ENCODE peak calls at places on chromosomes 12 and 14, in four cellular contexts. One of them, this sample, is unnamed.

GRCh38 chr12:93387780-93388179 is 10.1 kb downstream of the NUDT4 start:
- DNase-seq in H1: no peak
- DNase-seq in H9: no peak
- DNase-seq in trophoblast cell: no peak
- DNase-seq in this sample: no peak

GRCh38 chr14:76101980-76102379 is 49.7 kb upstream of the GPATCH2L start:
- DNase-seq in H1: no peak
- DNase-seq in trophoblast cell: no peak
- DNase-seq in H9: no peak
- DNase-seq in this sample: no peak

GRCh38 chr14:39102265-39102968 is 618 bp downstream of the SEC23A start:
- DNase-seq in H9: no peak
- DNase-seq in trophoblast cell: peak; percentile 72
- DNase-seq in H1: no peak
- DNase-seq in this sample: peak; percentile 61

GRCh38 chr14:55427439-55427838 is 13.0 kb downstream of the TBPL2 start:
- DNase-seq in trophoblast cell: peak; percentile 98
- DNase-seq in H1: no peak
- DNase-seq in H9: no peak
- DNase-seq in this sample: peak; percentile 83

GRCh38 chr12:131677699-131678098 is 33.2 kb upstream of the SFSWAP start:
- DNase-seq in trophoblast cell: no peak
- DNase-seq in H9: no peak
- DNase-seq in H1: no peak
- DNase-seq in this sample: no peak

GRCh38 chr12:6476496-6476895 is 6.0 kb upstream of the VAMP1 start:
- DNase-seq in trophoblast cell: peak; percentile 58
- DNase-seq in H1: no peak
- DNase-seq in H9: no peak
- DNase-seq in this sample: no peak

GRCh38 chr14:93013368-93013719 is 90.4 kb downstream of the CHGA start:
- DNase-seq in trophoblast cell: no peak
- DNase-seq in H1: no peak
- DNase-seq in H9: no peak
- DNase-seq in this sample: no peak

GRCh38 chr14:105894978-105895881 is 368.8 kb downstream of the TMEM121 start:
- DNase-seq in H1: no peak
- DNase-seq in H9: no peak
- DNase-seq in trophoblast cell: no peak
- DNase-seq in this sample: no peak

GRCh38 chr12:9361879-9362326 is 153.7 kb upstream of the PZP start:
- DNase-seq in H9: peak; percentile 24
- DNase-seq in H1: no peak
- DNase-seq in trophoblast cell: no peak
- DNase-seq in this sample: no peak

GRCh38 chr12:22635812-22636211 is 10.8 kb downstream of the ETNK1 start:
- DNase-seq in trophoblast cell: no peak
- DNase-seq in H9: no peak
- DNase-seq in H1: no peak
- DNase-seq in this sample: peak; percentile 23

GRCh38 chr12:47226199-47226598 is 146.4 kb upstream of the AMIGO2 start:
- DNase-seq in trophoblast cell: no peak
- DNase-seq in H9: no peak
- DNase-seq in H1: peak; percentile 40
- DNase-seq in this sample: peak; percentile 44

GRCh38 chr14:65238456-65238855 is 136.1 kb upstream of the MAX start:
- DNase-seq in trophoblast cell: peak; percentile 85
- DNase-seq in H9: no peak
- DNase-seq in H1: no peak
- DNase-seq in this sample: peak; percentile 82

GRCh38 chr14:105460116-105460515 is 14.5 kb upstream of the CRIP2 start:
- DNase-seq in H9: no peak
- DNase-seq in H1: no peak
- DNase-seq in trophoblast cell: no peak
- DNase-seq in this sample: no peak

GRCh38 chr12:59927041-59927440 is 331.2 kb downstream of the SLC16A7 start:
- DNase-seq in H9: no peak
- DNase-seq in H1: no peak
- DNase-seq in trophoblast cell: no peak
- DNase-seq in this sample: no peak

GRCh38 chr12:130014485-130014807 is 110.6 kb upstream of the TMEM132D start:
- DNase-seq in trophoblast cell: no peak
- DNase-seq in H9: peak; percentile 71
- DNase-seq in H1: peak; percentile 68
- DNase-seq in this sample: peak; percentile 57

GRCh38 chr12:2094597-2094996 is 41.8 kb downstream of the CACNA1C start:
- DNase-seq in H1: no peak
- DNase-seq in trophoblast cell: no peak
- DNase-seq in H9: no peak
- DNase-seq in this sample: no peak

GRCh38 chr12:96850676-96851075 is 56.4 kb upstream of the NEDD1 start:
- DNase-seq in H9: no peak
- DNase-seq in H1: no peak
- DNase-seq in trophoblast cell: no peak
- DNase-seq in this sample: peak; percentile 45

GRCh38 chr14:75389679-75390078 is 38.1 kb upstream of the JDP2 start:
- DNase-seq in H1: no peak
- DNase-seq in trophoblast cell: no peak
- DNase-seq in H9: no peak
- DNase-seq in this sample: no peak

GRCh38 chr14:89304972-89305703 is 111.9 kb downstream of the FOXN3 start:
- DNase-seq in H9: no peak
- DNase-seq in H1: no peak
- DNase-seq in trophoblast cell: peak; percentile 28
- DNase-seq in this sample: peak; percentile 58

GRCh38 chr12:33536431-33536830 is 96.8 kb upstream of the SYT10 start:
- DNase-seq in trophoblast cell: no peak
- DNase-seq in H9: no peak
- DNase-seq in H1: no peak
- DNase-seq in this sample: no peak

GRCh38 chr12:57592551-57593165 is 1.7 kb downstream of the PIP4K2C start:
- DNase-seq in H1: no peak
- DNase-seq in trophoblast cell: no peak
- DNase-seq in H9: no peak
- DNase-seq in this sample: no peak

GRCh38 chr14:75242546-75243273 is 35.9 kb upstream of the FOS start:
- DNase-seq in trophoblast cell: no peak
- DNase-seq in H9: no peak
- DNase-seq in H1: no peak
- DNase-seq in this sample: no peak

GRCh38 chr14:39055786-39056474 is 47.1 kb downstream of the SEC23A start:
- DNase-seq in trophoblast cell: no peak
- DNase-seq in H1: no peak
- DNase-seq in H9: no peak
- DNase-seq in this sample: peak; percentile 36

GRCh38 chr12:22986997-22987396 is 362.0 kb downstream of the ETNK1 start:
- DNase-seq in trophoblast cell: peak; percentile 29
- DNase-seq in H1: no peak
- DNase-seq in H9: no peak
- DNase-seq in this sample: no peak

GRCh38 chr14:84435820-84436326 is 1094.1 kb upstream of the FLRT2 start:
- DNase-seq in trophoblast cell: no peak
- DNase-seq in H1: no peak
- DNase-seq in H9: no peak
- DNase-seq in this sample: no peak

GRCh38 chr12:109987615-109988014 is 8.6 kb downstream of the GIT2 start:
- DNase-seq in H9: no peak
- DNase-seq in trophoblast cell: peak; percentile 70
- DNase-seq in H1: no peak
- DNase-seq in this sample: no peak

GRCh38 chr12:96447256-96447655 is 42.1 kb upstream of the CFAP54 start:
- DNase-seq in H1: no peak
- DNase-seq in H9: no peak
- DNase-seq in trophoblast cell: no peak
- DNase-seq in this sample: no peak

GRCh38 chr12:7935773-7936581 is at the start of gene SLC2A3:
- DNase-seq in H1: peak; percentile 76
- DNase-seq in trophoblast cell: peak; percentile 58
- DNase-seq in H9: peak; percentile 88
- DNase-seq in this sample: peak; percentile 97

GRCh38 chr12:59067068-59067467 is 146.8 kb upstream of the LRIG3 start:
- DNase-seq in trophoblast cell: peak; percentile 28
- DNase-seq in H9: no peak
- DNase-seq in H1: no peak
- DNase-seq in this sample: peak; percentile 51

GRCh38 chr12:8698132-8698829 is 490 bp downstream of the RIMKLB start:
- DNase-seq in H9: peak; percentile 78
- DNase-seq in trophoblast cell: peak; percentile 55
- DNase-seq in H1: peak; percentile 78
- DNase-seq in this sample: peak; percentile 81

GRCh38 chr12:132152411-132152821 is 8.2 kb downstream of the NOC4L start:
- DNase-seq in H1: no peak
- DNase-seq in H9: no peak
- DNase-seq in trophoblast cell: no peak
- DNase-seq in this sample: no peak

GRCh38 chr12:80701388-80701787 is 6.0 kb upstream of the MYF6 start:
- DNase-seq in trophoblast cell: no peak
- DNase-seq in H9: no peak
- DNase-seq in H1: no peak
- DNase-seq in this sample: no peak

GRCh38 chr14:87508333-87508732 is 484.6 kb downstream of the GALC start:
- DNase-seq in H9: no peak
- DNase-seq in trophoblast cell: no peak
- DNase-seq in H1: no peak
- DNase-seq in this sample: no peak

GRCh38 chr14:96126783-96127271 is 77.8 kb upstream of the BDKRB2 start:
- DNase-seq in H1: no peak
- DNase-seq in H9: no peak
- DNase-seq in trophoblast cell: no peak
- DNase-seq in this sample: no peak

GRCh38 chr12:127284021-127284420 is 982.9 kb upstream of the TMEM132C start:
- DNase-seq in H1: no peak
- DNase-seq in H9: no peak
- DNase-seq in trophoblast cell: no peak
- DNase-seq in this sample: no peak

GRCh38 chr12:127282786-127283565 is 984.0 kb upstream of the TMEM132C start:
- DNase-seq in H9: no peak
- DNase-seq in H1: no peak
- DNase-seq in trophoblast cell: no peak
- DNase-seq in this sample: no peak

GRCh38 chr12:127286281-127286680 is 980.7 kb upstream of the TMEM132C start:
- DNase-seq in trophoblast cell: no peak
- DNase-seq in H9: no peak
- DNase-seq in H1: no peak
- DNase-seq in this sample: no peak

GRCh38 chr12:127287256-127287655 is 979.7 kb upstream of the TMEM132C start:
- DNase-seq in H1: no peak
- DNase-seq in trophoblast cell: no peak
- DNase-seq in H9: peak; percentile 9
- DNase-seq in this sample: no peak

GRCh38 chr12:127284870-127285431 is 982.0 kb upstream of the TMEM132C start:
- DNase-seq in trophoblast cell: no peak
- DNase-seq in H9: no peak
- DNase-seq in H1: no peak
- DNase-seq in this sample: no peak
- H2BK120ac ChIP-seq in trophoblast cell: no peak overlapping the region
- H2BK120ac ChIP-seq in H9: no peak overlapping the region
- H2BK120ac ChIP-seq in H1: no peak overlapping the region
- H2BK120ac ChIP-seq in this sample: no peak overlapping the region

DNA sequence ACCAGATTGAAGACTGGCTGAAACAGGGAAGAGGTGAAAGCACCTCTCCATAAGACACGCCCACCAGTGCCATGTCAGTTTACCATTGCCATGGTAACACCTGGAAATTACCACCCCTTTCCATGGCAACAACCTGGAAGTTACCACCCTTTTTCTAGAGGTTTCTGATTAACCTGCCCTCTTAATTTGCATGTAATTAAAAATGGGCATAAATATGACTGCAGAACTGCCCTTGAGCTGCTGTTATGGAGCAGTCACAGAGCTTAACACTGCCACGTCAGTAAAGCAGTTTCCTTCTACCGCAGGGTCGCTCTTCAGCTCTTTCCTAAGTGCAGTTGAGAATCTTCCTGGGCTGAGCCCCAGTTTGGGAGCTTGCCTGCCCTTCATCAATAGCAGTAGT is 55.2 kb downstream of the RASSF3 start:
- DNase-seq in H9: peak; percentile 61
- DNase-seq in trophoblast cell: no peak
- DNase-seq in H1: peak; percentile 62
- DNase-seq in this sample: peak; percentile 82
- H3K79me2 ChIP-seq in H9: peaks cover 12% of the 10 kb centered on the region
- H3K79me2 ChIP-seq in trophoblast cell: peaks cover 1% of the 10 kb centered on the region
- H3K79me2 ChIP-seq in H1: peaks cover 11% of the 10 kb centered on the region
- H3K79me2 ChIP-seq in this sample: peaks cover 31% of the 10 kb centered on the region

GRCh38 chr12:14367097-14367661 is 1.7 kb downstream of the ATF7IP start:
- DNase-seq in H1: no peak
- DNase-seq in H9: no peak
- DNase-seq in trophoblast cell: peak; percentile 85
- DNase-seq in this sample: no peak
- H3K18ac ChIP-seq in H1: no peak overlapping the region
- H3K18ac ChIP-seq in H9: no peak overlapping the region
- H3K18ac ChIP-seq in trophoblast cell: no peak overlapping the region
- H3K18ac ChIP-seq in this sample: no peak overlapping the region

GRCh38 chr12:89731614-89732013 is 23.0 kb upstream of the ATP2B1 start:
- DNase-seq in H9: no peak
- DNase-seq in H1: no peak
- DNase-seq in trophoblast cell: peak; percentile 39
- DNase-seq in this sample: no peak
- H2BK120ac ChIP-seq in H9: no peak overlapping the region
- H2BK120ac ChIP-seq in H1: no peak overlapping the region
- H2BK120ac ChIP-seq in trophoblast cell: no peak overlapping the region
- H2BK120ac ChIP-seq in this sample: no peak overlapping the region

DNA sequence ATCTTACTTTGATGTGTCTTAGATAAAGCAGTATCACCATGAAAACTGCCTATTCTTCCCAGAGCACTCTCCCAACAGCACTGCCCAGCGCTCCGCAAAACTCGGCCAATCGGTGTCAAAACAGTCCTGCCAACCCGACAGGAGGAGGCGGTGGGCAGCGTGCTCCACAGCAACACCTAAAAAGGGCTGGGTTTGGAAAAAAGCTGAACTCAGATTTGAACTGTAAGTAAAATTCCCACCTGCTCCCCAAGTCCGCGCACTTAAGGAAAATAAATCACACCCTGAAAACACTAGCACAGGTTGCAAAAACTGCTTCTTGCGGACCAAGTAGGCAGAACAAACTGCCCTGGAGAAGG is 720 bp downstream of the IPO8 start:
- DNase-seq in H1: peak; percentile 54
- DNase-seq in trophoblast cell: peak; percentile 51
- DNase-seq in H9: peak; percentile 67
- DNase-seq in this sample: peak; percentile 67
- H3K79me2 ChIP-seq in H1: no peaks in the 10 kb centered on the region
- H3K79me2 ChIP-seq in trophoblast cell: peaks cover 5% of the 10 kb centered on the region
- H3K79me2 ChIP-seq in H9: peaks cover 2% of the 10 kb centered on the region
- H3K79me2 ChIP-seq in this sample: peaks cover 3% of the 10 kb centered on the region

GRCh38 chr14:25118671-25119070 is 68.7 kb upstream of the STXBP6 start:
- DNase-seq in trophoblast cell: no peak
- DNase-seq in H1: no peak
- DNase-seq in H9: no peak
- DNase-seq in this sample: no peak

GRCh38 chr14:25122188-25122587 is 72.2 kb upstream of the STXBP6 start:
- DNase-seq in H1: no peak
- DNase-seq in H9: no peak
- DNase-seq in trophoblast cell: no peak
- DNase-seq in this sample: no peak

GRCh38 chr14:25121342-25122129 is 71.6 kb upstream of the STXBP6 start:
- DNase-seq in trophoblast cell: peak; percentile 31
- DNase-seq in H1: no peak
- DNase-seq in H9: no peak
- DNase-seq in this sample: peak; percentile 38

GRCh38 chr14:25122843-25123242 is 72.9 kb upstream of the STXBP6 start:
- DNase-seq in H9: no peak
- DNase-seq in trophoblast cell: no peak
- DNase-seq in H1: no peak
- DNase-seq in this sample: no peak

GRCh38 chr14:25120261-25120660 is 70.3 kb upstream of the STXBP6 start:
- DNase-seq in H9: no peak
- DNase-seq in trophoblast cell: no peak
- DNase-seq in H1: no peak
- DNase-seq in this sample: no peak
- H3K18ac ChIP-seq in H9: no peak overlapping the region
- H3K18ac ChIP-seq in trophoblast cell: no peak overlapping the region
- H3K18ac ChIP-seq in H1: no peak overlapping the region
- H3K18ac ChIP-seq in this sample: no peak overlapping the region

This sample was measured in mesendoderm.